ENCODE peak calls at places on chromosomes 2 and 18, in four cellular contexts. One of them, this sample, is unnamed.

GRCh38 chr2:151878655-151879563 is 50.7 kb upstream of the ARL5A start:
- DNase-seq in K562: peak
- DNase-seq in H1: no peak
- DNase-seq in GM12878: no peak
- DNase-seq in this sample: peak

GRCh38 chr2:12921321-12921720 is 204.6 kb downstream of the TRIB2 start:
- DNase-seq in K562: no peak
- DNase-seq in GM12878: no peak
- DNase-seq in H1: no peak
- DNase-seq in this sample: no peak

GRCh38 chr2:27860111-27860510 is 30.1 kb downstream of the RBKS start:
- DNase-seq in H1: no peak
- DNase-seq in GM12878: no peak
- DNase-seq in K562: no peak
- DNase-seq in this sample: no peak

GRCh38 chr2:232235716-232236115 is 142.8 kb upstream of the ALPP start:
- DNase-seq in GM12878: no peak
- DNase-seq in H1: no peak
- DNase-seq in K562: no peak
- DNase-seq in this sample: no peak

GRCh38 chr18:8982416-8983183 is 119.9 kb upstream of the NDUFV2 start:
- DNase-seq in K562: peak
- DNase-seq in H1: no peak
- DNase-seq in GM12878: no peak
- DNase-seq in this sample: peak

GRCh38 chr2:219570924-219571310 is 422 bp downstream of the OBSL1 start:
- DNase-seq in K562: no peak
- DNase-seq in H1: no peak
- DNase-seq in GM12878: no peak
- DNase-seq in this sample: no peak

GRCh38 chr2:66508358-66509071 is 73.6 kb downstream of the MEIS1 start:
- DNase-seq in H1: no peak
- DNase-seq in K562: no peak
- DNase-seq in GM12878: no peak
- DNase-seq in this sample: no peak

GRCh38 chr2:51673628-51674027 is 641.7 kb upstream of the NRXN1 start:
- DNase-seq in K562: no peak
- DNase-seq in H1: no peak
- DNase-seq in GM12878: no peak
- DNase-seq in this sample: no peak

GRCh38 chr2:208254118-208254870 is 577 bp downstream of the IDH1 start:
- DNase-seq in K562: peak
- DNase-seq in GM12878: peak
- DNase-seq in H1: peak
- DNase-seq in this sample: peak

GRCh38 chr2:3199660-3200345 is 177.8 kb downstream of the EIPR1 start:
- DNase-seq in GM12878: no peak
- DNase-seq in H1: no peak
- DNase-seq in K562: no peak
- DNase-seq in this sample: no peak

GRCh38 chr2:239150125-239151011 is 250.5 kb downstream of the HDAC4 start:
- DNase-seq in GM12878: no peak
- DNase-seq in K562: no peak
- DNase-seq in H1: no peak
- DNase-seq in this sample: no peak

GRCh38 chr18:9323750-9324445 is 10.7 kb upstream of the TWSG1 start:
- DNase-seq in GM12878: no peak
- DNase-seq in H1: no peak
- DNase-seq in K562: no peak
- DNase-seq in this sample: no peak

GRCh38 chr2:161434127-161434526 is 18.0 kb downstream of the TBR1 start:
- DNase-seq in H1: no peak
- DNase-seq in GM12878: no peak
- DNase-seq in K562: no peak
- DNase-seq in this sample: no peak

GRCh38 chr2:70089946-70090523 is 2.8 kb downstream of the PCBP1 start:
- DNase-seq in GM12878: no peak
- DNase-seq in H1: no peak
- DNase-seq in K562: no peak
- DNase-seq in this sample: no peak

GRCh38 chr2:67294218-67294617 is 102.9 kb upstream of the ETAA1 start:
- DNase-seq in H1: no peak
- DNase-seq in GM12878: no peak
- DNase-seq in K562: no peak
- DNase-seq in this sample: no peak

GRCh38 chr2:238143239-238143951 is 4.9 kb downstream of the KLHL30 start:
- DNase-seq in H1: no peak
- DNase-seq in K562: no peak
- DNase-seq in GM12878: no peak
- DNase-seq in this sample: no peak

GRCh38 chr2:66305714-66306113 is 129.2 kb upstream of the MEIS1 start:
- DNase-seq in K562: no peak
- DNase-seq in GM12878: no peak
- DNase-seq in H1: no peak
- DNase-seq in this sample: no peak

GRCh38 chr2:45918816-45919655 is 267.6 kb downstream of the PRKCE start:
- DNase-seq in H1: no peak
- DNase-seq in GM12878: no peak
- DNase-seq in K562: no peak
- DNase-seq in this sample: no peak

GRCh38 chr2:54814367-54815155 is 91.1 kb downstream of the EML6 start:
- DNase-seq in GM12878: no peak
- DNase-seq in K562: no peak
- DNase-seq in H1: no peak
- DNase-seq in this sample: no peak
- TF ChIP-seq CHD2 in GM12878: no peak
- TF ChIP-seq CHD2 in K562: no peak
- TF ChIP-seq CHD2 in H1: no peak
- TF ChIP-seq CHD2 in this sample: no peak

DNA sequence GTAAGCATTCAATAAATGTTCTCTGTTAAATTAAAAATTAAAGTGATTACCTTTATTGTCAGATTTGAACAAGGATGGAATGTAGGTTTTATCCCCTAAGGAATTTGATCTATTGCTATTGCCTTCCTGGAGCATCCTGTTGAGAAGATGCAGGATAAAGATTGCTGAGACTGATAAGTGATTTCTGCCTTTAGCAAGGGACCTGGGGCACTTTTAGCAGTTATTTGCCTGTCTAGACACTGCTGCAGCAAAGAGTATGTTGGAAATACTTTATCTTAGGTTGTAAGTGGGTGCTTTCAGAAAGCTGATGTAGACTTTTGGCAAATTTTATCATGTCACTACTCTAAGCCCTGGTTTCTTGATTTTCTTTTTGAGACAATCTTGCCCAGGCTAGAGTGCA is 69.5 kb downstream of the FAM117B start:
- DNase-seq in K562: no peak
- DNase-seq in H1: no peak
- DNase-seq in GM12878: no peak
- DNase-seq in this sample: no peak
- TF ChIP-seq HDAC6 in K562: no peak
- TF ChIP-seq HDAC6 in H1: no peak
- TF ChIP-seq HDAC6 in GM12878: no peak
- TF ChIP-seq HDAC6 in this sample: no peak

DNA sequence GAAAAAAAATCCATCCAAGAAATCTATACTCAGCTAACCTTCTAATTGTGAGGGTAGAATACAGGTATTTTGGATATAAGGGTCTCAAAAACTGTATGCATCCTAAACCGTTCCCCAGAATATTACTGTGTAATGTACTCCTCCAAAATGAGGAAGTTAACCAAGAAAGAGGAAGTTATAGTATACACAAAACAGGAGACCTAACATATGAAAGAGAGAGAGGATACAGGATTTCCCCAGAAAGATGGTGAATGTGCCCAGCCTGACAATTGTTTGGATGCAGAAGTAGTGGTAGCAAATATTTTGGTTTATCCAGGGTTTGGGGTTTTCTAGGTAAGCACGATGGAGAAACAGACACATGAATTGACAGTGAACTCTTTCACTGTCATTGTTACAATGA is 50.6 kb downstream of the GALNT3 start:
- DNase-seq in K562: no peak
- DNase-seq in GM12878: peak
- DNase-seq in H1: no peak
- DNase-seq in this sample: no peak
- TF ChIP-seq CHD2 in K562: no peak
- TF ChIP-seq CHD2 in GM12878: no peak
- TF ChIP-seq CHD2 in H1: no peak
- TF ChIP-seq CHD2 in this sample: no peak

GRCh38 chr2:4763009-4763408 is 929.2 kb upstream of the SOX11 start:
- DNase-seq in H1: no peak
- DNase-seq in K562: peak
- DNase-seq in GM12878: no peak
- DNase-seq in this sample: no peak
- TF ChIP-seq HDAC6 in H1: no peak
- TF ChIP-seq HDAC6 in K562: no peak
- TF ChIP-seq HDAC6 in GM12878: no peak
- TF ChIP-seq HDAC6 in this sample: no peak

DNA sequence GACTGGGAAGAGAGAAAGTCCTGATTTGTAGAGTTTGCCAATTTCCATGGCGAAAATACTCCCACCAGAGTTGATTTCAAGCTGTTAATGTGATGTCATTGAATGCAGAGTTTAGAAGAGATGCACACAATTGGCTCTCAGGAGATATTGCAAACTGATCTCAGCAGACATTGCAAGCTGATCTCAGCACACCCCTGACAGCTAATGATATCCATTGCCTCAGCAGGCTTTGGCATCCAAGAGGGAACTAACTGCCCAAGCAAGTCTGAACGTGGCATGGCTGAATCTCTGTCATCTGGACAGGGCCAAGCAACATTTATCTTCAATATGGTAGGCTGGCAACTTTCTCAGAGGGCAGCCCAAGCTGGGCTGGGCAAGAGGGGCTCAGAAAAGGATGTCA is 78.4 kb upstream of the CYP1B1 start:
- DNase-seq in H1: no peak
- DNase-seq in GM12878: no peak
- DNase-seq in K562: no peak
- DNase-seq in this sample: no peak
- TF ChIP-seq CHD2 in H1: no peak
- TF ChIP-seq CHD2 in GM12878: no peak
- TF ChIP-seq CHD2 in K562: no peak
- TF ChIP-seq CHD2 in this sample: no peak

GRCh38 chr18:7878265-7879173 is 311.4 kb downstream of the PTPRM start:
- DNase-seq in K562: no peak
- DNase-seq in H1: no peak
- DNase-seq in GM12878: no peak
- DNase-seq in this sample: peak
- TF ChIP-seq HDAC6 in K562: no peak
- TF ChIP-seq HDAC6 in H1: no peak
- TF ChIP-seq HDAC6 in GM12878: no peak
- TF ChIP-seq HDAC6 in this sample: no peak

GRCh38 chr2:240374085-240374907 is 61.2 kb upstream of the GPC1 start:
- DNase-seq in K562: no peak
- DNase-seq in GM12878: no peak
- DNase-seq in H1: peak
- DNase-seq in this sample: peak
- TF ChIP-seq CHD2 in K562: no peak
- TF ChIP-seq CHD2 in GM12878: no peak
- TF ChIP-seq CHD2 in H1: no peak
- TF ChIP-seq CHD2 in this sample: no peak

GRCh38 chr2:98915751-98916358 is 20.2 kb downstream of the CRACDL start:
- DNase-seq in H1: no peak
- DNase-seq in GM12878: no peak
- DNase-seq in K562: no peak
- DNase-seq in this sample: no peak

GRCh38 chr2:98912221-98912851 is 23.7 kb downstream of the CRACDL start:
- DNase-seq in GM12878: no peak
- DNase-seq in K562: no peak
- DNase-seq in H1: no peak
- DNase-seq in this sample: no peak

GRCh38 chr2:98912957-98913915 is 22.8 kb downstream of the CRACDL start:
- DNase-seq in H1: no peak
- DNase-seq in K562: no peak
- DNase-seq in GM12878: no peak
- DNase-seq in this sample: no peak

GRCh38 chr2:98914713-98915580 is 21.1 kb downstream of the CRACDL start:
- DNase-seq in K562: no peak
- DNase-seq in GM12878: no peak
- DNase-seq in H1: no peak
- DNase-seq in this sample: no peak

GRCh38 chr2:98913916-98914712 is 21.9 kb downstream of the CRACDL start:
- DNase-seq in K562: no peak
- DNase-seq in GM12878: no peak
- DNase-seq in H1: no peak
- DNase-seq in this sample: no peak
- TF ChIP-seq HDAC6 in K562: no peak
- TF ChIP-seq HDAC6 in GM12878: no peak
- TF ChIP-seq HDAC6 in H1: no peak
- TF ChIP-seq HDAC6 in this sample: no peak

DNA sequence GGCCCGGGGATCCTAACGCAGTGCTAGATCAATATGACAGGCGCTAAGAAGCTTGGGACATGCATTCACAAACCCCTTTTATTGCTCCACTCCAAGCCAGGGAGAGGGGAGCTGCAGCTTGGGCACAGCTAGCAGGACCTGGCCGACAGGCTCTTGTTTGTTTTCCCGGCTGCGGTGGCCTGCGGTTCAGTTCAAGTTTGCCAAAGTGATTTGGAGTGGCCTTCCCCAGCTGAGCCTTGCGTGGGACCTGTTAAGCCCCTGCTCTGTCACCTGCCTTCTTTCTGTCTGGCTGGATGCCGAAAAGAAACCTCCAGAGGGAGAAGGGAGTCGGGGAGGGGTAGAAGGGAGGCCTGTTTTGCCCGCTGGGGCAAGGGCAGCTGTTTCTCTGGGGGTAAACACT is 152.2 kb downstream of the GLI2 start:
- DNase-seq in H1: no peak
- DNase-seq in GM12878: no peak
- DNase-seq in K562: no peak
- DNase-seq in this sample: no peak
- TF ChIP-seq CHD2 in H1: no peak
- TF ChIP-seq CHD2 in GM12878: no peak
- TF ChIP-seq CHD2 in K562: no peak
- TF ChIP-seq CHD2 in this sample: no peak

This sample was measured in HepG2.